ENCODE peak calls at places on chromosomes 5 and 9, in eight cellular contexts. One of them, this sample, is unnamed.

GRCh38 chr9:91411096-91411771 is 12.4 kb downstream of the NFIL3 start:
- DNase-seq in thoracic aorta: no peak
- DNase-seq in memory B cell: no peak
- DNase-seq in RPMI8226: no peak
- DNase-seq in left cardiac atrium: no peak
- DNase-seq in left ventricle myocardium inferior: no peak
- DNase-seq in activated CD4-positive, alpha-beta T cell treated with anti-CD3 and anti-CD28 coated beads, Interleukin-2, amount 10 ng/mL, durations not matched to agents 7 days and 5 days: no peak
- DNase-seq in colonic mucosa: no peak
- DNase-seq in this sample: no peak

GRCh38 chr9:110340306-110340705 is 2.6 kb upstream of the TXNDC8 start:
- DNase-seq in thoracic aorta: no peak
- DNase-seq in left ventricle myocardium inferior: no peak
- DNase-seq in memory B cell: no peak
- DNase-seq in RPMI8226: no peak
- DNase-seq in colonic mucosa: no peak
- DNase-seq in activated CD4-positive, alpha-beta T cell treated with anti-CD3 and anti-CD28 coated beads, Interleukin-2, amount 10 ng/mL, durations not matched to agents 7 days and 5 days: no peak
- DNase-seq in left cardiac atrium: no peak
- DNase-seq in this sample: peak

GRCh38 chr9:93813221-93813620 is 141.9 kb downstream of the BARX1 start:
- DNase-seq in left cardiac atrium: no peak
- DNase-seq in activated CD4-positive, alpha-beta T cell treated with anti-CD3 and anti-CD28 coated beads, Interleukin-2, amount 10 ng/mL, durations not matched to agents 7 days and 5 days: no peak
- DNase-seq in memory B cell: no peak
- DNase-seq in thoracic aorta: no peak
- DNase-seq in left ventricle myocardium inferior: no peak
- DNase-seq in RPMI8226: no peak
- DNase-seq in colonic mucosa: no peak
- DNase-seq in this sample: no peak

GRCh38 chr9:114655689-114656088 is 1.9 kb downstream of the TEX53 start:
- DNase-seq in activated CD4-positive, alpha-beta T cell treated with anti-CD3 and anti-CD28 coated beads, Interleukin-2, amount 10 ng/mL, durations not matched to agents 7 days and 5 days: no peak
- DNase-seq in memory B cell: no peak
- DNase-seq in left ventricle myocardium inferior: no peak
- DNase-seq in left cardiac atrium: no peak
- DNase-seq in RPMI8226: no peak
- DNase-seq in thoracic aorta: no peak
- DNase-seq in colonic mucosa: no peak
- DNase-seq in this sample: no peak

GRCh38 chr9:134291961-134292871 is 34.0 kb upstream of the RXRA start:
- DNase-seq in memory B cell: no peak
- DNase-seq in activated CD4-positive, alpha-beta T cell treated with anti-CD3 and anti-CD28 coated beads, Interleukin-2, amount 10 ng/mL, durations not matched to agents 7 days and 5 days: no peak
- DNase-seq in left ventricle myocardium inferior: peak
- DNase-seq in colonic mucosa: no peak
- DNase-seq in thoracic aorta: no peak
- DNase-seq in left cardiac atrium: peak
- DNase-seq in RPMI8226: no peak
- DNase-seq in this sample: no peak

GRCh38 chr5:98309785-98310566 is 463.5 kb upstream of the RGMB start:
- DNase-seq in activated CD4-positive, alpha-beta T cell treated with anti-CD3 and anti-CD28 coated beads, Interleukin-2, amount 10 ng/mL, durations not matched to agents 7 days and 5 days: peak
- DNase-seq in left cardiac atrium: peak
- DNase-seq in colonic mucosa: no peak
- DNase-seq in RPMI8226: no peak
- DNase-seq in left ventricle myocardium inferior: no peak
- DNase-seq in thoracic aorta: no peak
- DNase-seq in memory B cell: no peak
- DNase-seq in this sample: no peak

GRCh38 chr9:109249615-109250014 is 71.2 kb downstream of the EPB41L4B start:
- DNase-seq in left cardiac atrium: no peak
- DNase-seq in colonic mucosa: no peak
- DNase-seq in memory B cell: no peak
- DNase-seq in RPMI8226: no peak
- DNase-seq in activated CD4-positive, alpha-beta T cell treated with anti-CD3 and anti-CD28 coated beads, Interleukin-2, amount 10 ng/mL, durations not matched to agents 7 days and 5 days: no peak
- DNase-seq in left ventricle myocardium inferior: no peak
- DNase-seq in thoracic aorta: no peak
- DNase-seq in this sample: no peak

GRCh38 chr5:172007153-172007794 is 836 bp upstream of the FBXW11 start:
- DNase-seq in thoracic aorta: no peak
- DNase-seq in memory B cell: no peak
- DNase-seq in left ventricle myocardium inferior: no peak
- DNase-seq in colonic mucosa: peak
- DNase-seq in activated CD4-positive, alpha-beta T cell treated with anti-CD3 and anti-CD28 coated beads, Interleukin-2, amount 10 ng/mL, durations not matched to agents 7 days and 5 days: peak
- DNase-seq in RPMI8226: peak
- DNase-seq in left cardiac atrium: no peak
- DNase-seq in this sample: no peak

GRCh38 chr5:66129184-66129583 is 14.9 kb upstream of the SREK1 start:
- DNase-seq in thoracic aorta: no peak
- DNase-seq in left ventricle myocardium inferior: no peak
- DNase-seq in RPMI8226: peak
- DNase-seq in memory B cell: no peak
- DNase-seq in colonic mucosa: no peak
- DNase-seq in left cardiac atrium: no peak
- DNase-seq in activated CD4-positive, alpha-beta T cell treated with anti-CD3 and anti-CD28 coated beads, Interleukin-2, amount 10 ng/mL, durations not matched to agents 7 days and 5 days: no peak
- DNase-seq in this sample: peak

GRCh38 chr5:42349163-42349562 is 74.1 kb upstream of the GHR start:
- DNase-seq in thoracic aorta: no peak
- DNase-seq in left ventricle myocardium inferior: no peak
- DNase-seq in left cardiac atrium: no peak
- DNase-seq in RPMI8226: no peak
- DNase-seq in memory B cell: no peak
- DNase-seq in colonic mucosa: no peak
- DNase-seq in activated CD4-positive, alpha-beta T cell treated with anti-CD3 and anti-CD28 coated beads, Interleukin-2, amount 10 ng/mL, durations not matched to agents 7 days and 5 days: no peak
- DNase-seq in this sample: no peak

GRCh38 chr5:56633950-56634349 is 181.4 kb upstream of the MAP3K1 start:
- DNase-seq in left ventricle myocardium inferior: no peak
- DNase-seq in left cardiac atrium: no peak
- DNase-seq in RPMI8226: no peak
- DNase-seq in thoracic aorta: no peak
- DNase-seq in memory B cell: no peak
- DNase-seq in activated CD4-positive, alpha-beta T cell treated with anti-CD3 and anti-CD28 coated beads, Interleukin-2, amount 10 ng/mL, durations not matched to agents 7 days and 5 days: no peak
- DNase-seq in colonic mucosa: no peak
- DNase-seq in this sample: no peak

GRCh38 chr5:138021771-138022170 is 11.1 kb downstream of the FAM13B start:
- DNase-seq in activated CD4-positive, alpha-beta T cell treated with anti-CD3 and anti-CD28 coated beads, Interleukin-2, amount 10 ng/mL, durations not matched to agents 7 days and 5 days: no peak
- DNase-seq in RPMI8226: no peak
- DNase-seq in thoracic aorta: no peak
- DNase-seq in left ventricle myocardium inferior: no peak
- DNase-seq in colonic mucosa: no peak
- DNase-seq in left cardiac atrium: no peak
- DNase-seq in memory B cell: no peak
- DNase-seq in this sample: no peak

GRCh38 chr9:25017779-25018178 is 472.1 kb upstream of the IZUMO3 start:
- DNase-seq in thoracic aorta: no peak
- DNase-seq in activated CD4-positive, alpha-beta T cell treated with anti-CD3 and anti-CD28 coated beads, Interleukin-2, amount 10 ng/mL, durations not matched to agents 7 days and 5 days: no peak
- DNase-seq in RPMI8226: no peak
- DNase-seq in left ventricle myocardium inferior: no peak
- DNase-seq in colonic mucosa: no peak
- DNase-seq in left cardiac atrium: no peak
- DNase-seq in memory B cell: no peak
- DNase-seq in this sample: no peak

GRCh38 chr9:80326105-80326504 is 754.3 kb downstream of the TLE4 start:
- DNase-seq in left ventricle myocardium inferior: no peak
- DNase-seq in colonic mucosa: no peak
- DNase-seq in RPMI8226: no peak
- DNase-seq in left cardiac atrium: no peak
- DNase-seq in activated CD4-positive, alpha-beta T cell treated with anti-CD3 and anti-CD28 coated beads, Interleukin-2, amount 10 ng/mL, durations not matched to agents 7 days and 5 days: no peak
- DNase-seq in memory B cell: no peak
- DNase-seq in thoracic aorta: no peak
- DNase-seq in this sample: peak

GRCh38 chr5:141825836-141826560 is 52.2 kb downstream of the PCDH1 start:
- DNase-seq in left ventricle myocardium inferior: no peak
- DNase-seq in RPMI8226: peak
- DNase-seq in activated CD4-positive, alpha-beta T cell treated with anti-CD3 and anti-CD28 coated beads, Interleukin-2, amount 10 ng/mL, durations not matched to agents 7 days and 5 days: no peak
- DNase-seq in thoracic aorta: no peak
- DNase-seq in colonic mucosa: no peak
- DNase-seq in left cardiac atrium: no peak
- DNase-seq in memory B cell: no peak
- DNase-seq in this sample: no peak

GRCh38 chr5:107304671-107305070 is 366.1 kb downstream of the EFNA5 start:
- DNase-seq in left cardiac atrium: no peak
- DNase-seq in activated CD4-positive, alpha-beta T cell treated with anti-CD3 and anti-CD28 coated beads, Interleukin-2, amount 10 ng/mL, durations not matched to agents 7 days and 5 days: no peak
- DNase-seq in left ventricle myocardium inferior: no peak
- DNase-seq in colonic mucosa: no peak
- DNase-seq in thoracic aorta: no peak
- DNase-seq in memory B cell: no peak
- DNase-seq in RPMI8226: no peak
- DNase-seq in this sample: no peak

GRCh38 chr5:181138258-181138657 is 7.3 kb upstream of the OR2V1 start:
- DNase-seq in activated CD4-positive, alpha-beta T cell treated with anti-CD3 and anti-CD28 coated beads, Interleukin-2, amount 10 ng/mL, durations not matched to agents 7 days and 5 days: no peak
- DNase-seq in thoracic aorta: no peak
- DNase-seq in RPMI8226: no peak
- DNase-seq in memory B cell: no peak
- DNase-seq in colonic mucosa: no peak
- DNase-seq in left ventricle myocardium inferior: no peak
- DNase-seq in left cardiac atrium: no peak
- DNase-seq in this sample: no peak

GRCh38 chr9:83133316-83133715 is 70.4 kb upstream of the RASEF start:
- DNase-seq in RPMI8226: no peak
- DNase-seq in left cardiac atrium: no peak
- DNase-seq in left ventricle myocardium inferior: no peak
- DNase-seq in memory B cell: no peak
- DNase-seq in activated CD4-positive, alpha-beta T cell treated with anti-CD3 and anti-CD28 coated beads, Interleukin-2, amount 10 ng/mL, durations not matched to agents 7 days and 5 days: no peak
- DNase-seq in colonic mucosa: no peak
- DNase-seq in thoracic aorta: no peak
- DNase-seq in this sample: no peak

GRCh38 chr9:77403244-77403643 is 225.9 kb downstream of the VPS13A start:
- DNase-seq in left cardiac atrium: no peak
- DNase-seq in activated CD4-positive, alpha-beta T cell treated with anti-CD3 and anti-CD28 coated beads, Interleukin-2, amount 10 ng/mL, durations not matched to agents 7 days and 5 days: no peak
- DNase-seq in RPMI8226: no peak
- DNase-seq in memory B cell: no peak
- DNase-seq in colonic mucosa: no peak
- DNase-seq in left ventricle myocardium inferior: no peak
- DNase-seq in thoracic aorta: no peak
- DNase-seq in this sample: no peak

GRCh38 chr9:137750563-137750962 is 127.0 kb upstream of the CACNA1B start:
- DNase-seq in colonic mucosa: no peak
- DNase-seq in thoracic aorta: no peak
- DNase-seq in left cardiac atrium: no peak
- DNase-seq in memory B cell: no peak
- DNase-seq in activated CD4-positive, alpha-beta T cell treated with anti-CD3 and anti-CD28 coated beads, Interleukin-2, amount 10 ng/mL, durations not matched to agents 7 days and 5 days: no peak
- DNase-seq in left ventricle myocardium inferior: no peak
- DNase-seq in RPMI8226: no peak
- DNase-seq in this sample: no peak

GRCh38 chr5:135240283-135240633 is 158.8 kb downstream of the MACROH2A1 start:
- DNase-seq in RPMI8226: no peak
- DNase-seq in thoracic aorta: no peak
- DNase-seq in activated CD4-positive, alpha-beta T cell treated with anti-CD3 and anti-CD28 coated beads, Interleukin-2, amount 10 ng/mL, durations not matched to agents 7 days and 5 days: no peak
- DNase-seq in memory B cell: no peak
- DNase-seq in colonic mucosa: peak
- DNase-seq in left ventricle myocardium inferior: no peak
- DNase-seq in left cardiac atrium: no peak
- DNase-seq in this sample: no peak

GRCh38 chr9:127705577-127706215 is 1.1 kb upstream of the CFAP157 start:
- DNase-seq in left ventricle myocardium inferior: no peak
- DNase-seq in thoracic aorta: no peak
- DNase-seq in activated CD4-positive, alpha-beta T cell treated with anti-CD3 and anti-CD28 coated beads, Interleukin-2, amount 10 ng/mL, durations not matched to agents 7 days and 5 days: no peak
- DNase-seq in colonic mucosa: no peak
- DNase-seq in left cardiac atrium: no peak
- DNase-seq in RPMI8226: no peak
- DNase-seq in memory B cell: no peak
- DNase-seq in this sample: no peak

GRCh38 chr9:106333487-106333886 is 529.5 kb upstream of the ZNF462 start:
- DNase-seq in thoracic aorta: no peak
- DNase-seq in RPMI8226: no peak
- DNase-seq in activated CD4-positive, alpha-beta T cell treated with anti-CD3 and anti-CD28 coated beads, Interleukin-2, amount 10 ng/mL, durations not matched to agents 7 days and 5 days: no peak
- DNase-seq in colonic mucosa: no peak
- DNase-seq in left ventricle myocardium inferior: no peak
- DNase-seq in left cardiac atrium: no peak
- DNase-seq in memory B cell: no peak
- DNase-seq in this sample: no peak

GRCh38 chr9:120348951-120349429 is 231.0 kb downstream of the CDK5RAP2 start:
- DNase-seq in left cardiac atrium: peak
- DNase-seq in memory B cell: no peak
- DNase-seq in RPMI8226: peak
- DNase-seq in activated CD4-positive, alpha-beta T cell treated with anti-CD3 and anti-CD28 coated beads, Interleukin-2, amount 10 ng/mL, durations not matched to agents 7 days and 5 days: peak
- DNase-seq in colonic mucosa: no peak
- DNase-seq in left ventricle myocardium inferior: no peak
- DNase-seq in thoracic aorta: no peak
- DNase-seq in this sample: peak

GRCh38 chr5:64506567-64507321 is 929 bp downstream of the RGS7BP start:
- DNase-seq in RPMI8226: no peak
- DNase-seq in left ventricle myocardium inferior: no peak
- DNase-seq in colonic mucosa: no peak
- DNase-seq in thoracic aorta: no peak
- DNase-seq in left cardiac atrium: no peak
- DNase-seq in activated CD4-positive, alpha-beta T cell treated with anti-CD3 and anti-CD28 coated beads, Interleukin-2, amount 10 ng/mL, durations not matched to agents 7 days and 5 days: no peak
- DNase-seq in memory B cell: no peak
- DNase-seq in this sample: no peak

GRCh38 chr9:136597965-136598364 is 52.1 kb upstream of the NOTCH1 start:
- DNase-seq in left ventricle myocardium inferior: no peak
- DNase-seq in activated CD4-positive, alpha-beta T cell treated with anti-CD3 and anti-CD28 coated beads, Interleukin-2, amount 10 ng/mL, durations not matched to agents 7 days and 5 days: no peak
- DNase-seq in left cardiac atrium: no peak
- DNase-seq in RPMI8226: no peak
- DNase-seq in colonic mucosa: no peak
- DNase-seq in thoracic aorta: no peak
- DNase-seq in memory B cell: no peak
- DNase-seq in this sample: no peak

GRCh38 chr5:111116550-111116949 is 24.4 kb downstream of the WDR36 start:
- DNase-seq in activated CD4-positive, alpha-beta T cell treated with anti-CD3 and anti-CD28 coated beads, Interleukin-2, amount 10 ng/mL, durations not matched to agents 7 days and 5 days: no peak
- DNase-seq in left ventricle myocardium inferior: no peak
- DNase-seq in memory B cell: no peak
- DNase-seq in RPMI8226: no peak
- DNase-seq in left cardiac atrium: no peak
- DNase-seq in colonic mucosa: no peak
- DNase-seq in thoracic aorta: no peak
- DNase-seq in this sample: no peak

GRCh38 chr9:111661802-111662491 is 542 bp downstream of the GNG10 start:
- DNase-seq in left ventricle myocardium inferior: peak
- DNase-seq in colonic mucosa: peak
- DNase-seq in left cardiac atrium: peak
- DNase-seq in thoracic aorta: peak
- DNase-seq in memory B cell: peak
- DNase-seq in RPMI8226: peak
- DNase-seq in activated CD4-positive, alpha-beta T cell treated with anti-CD3 and anti-CD28 coated beads, Interleukin-2, amount 10 ng/mL, durations not matched to agents 7 days and 5 days: peak
- DNase-seq in this sample: no peak

GRCh38 chr9:20701058-20701457 is 17.0 kb downstream of the FOCAD start:
- DNase-seq in RPMI8226: no peak
- DNase-seq in thoracic aorta: no peak
- DNase-seq in left ventricle myocardium inferior: no peak
- DNase-seq in memory B cell: no peak
- DNase-seq in left cardiac atrium: no peak
- DNase-seq in colonic mucosa: no peak
- DNase-seq in activated CD4-positive, alpha-beta T cell treated with anti-CD3 and anti-CD28 coated beads, Interleukin-2, amount 10 ng/mL, durations not matched to agents 7 days and 5 days: no peak
- DNase-seq in this sample: peak

GRCh38 chr5:42951169-42951846 is 88.8 kb downstream of the ANXA2R start:
- DNase-seq in left ventricle myocardium inferior: peak
- DNase-seq in activated CD4-positive, alpha-beta T cell treated with anti-CD3 and anti-CD28 coated beads, Interleukin-2, amount 10 ng/mL, durations not matched to agents 7 days and 5 days: peak
- DNase-seq in RPMI8226: peak
- DNase-seq in colonic mucosa: peak
- DNase-seq in left cardiac atrium: peak
- DNase-seq in thoracic aorta: no peak
- DNase-seq in memory B cell: peak
- DNase-seq in this sample: no peak